ENCODE peak calls at places on chromosomes 13 and 19, in six cellular contexts. L is AG09319; H is AG04450; W is A549; P is stimulated activated CD4-positive, alpha-beta T cell treated with anti-CD3 and anti-CD28 coated beads, Interleukin-4, amount 100 ng/mL, for 48 hours; N is activated T-helper 1 cell treated with Interleukin-2 at 50 U/mL for 16 hours. U is an unnamed sample.
A peak's percentile ranks its signal among the peaks of the same experiment; 100 is the strongest.

GRCh38 chr13:50357586-50358118 is 342.4 kb downstream of the KCNRG start:
- DNase-seq in L (no peak), H (peak; percentile 50), W (no peak), P (no peak), N (no peak), U (peak; percentile 21)

GRCh38 chr19:38837656-38838121 is 6.1 kb upstream of the ECH1 start:
- DNase-seq in L (no peak), H (no peak), W (peak; percentile 80), P (no peak), N (no peak), U (no peak)

GRCh38 chr19:35135389-35135909 is 590 bp upstream of the LGI4 start:
- DNase-seq in L (no peak), H (no peak), W (peak; percentile 81), P (peak; percentile 61), N (peak; percentile 31), U (no peak)

GRCh38 chr19:29832801-29833200 is 21.0 kb downstream of the CCNE1 start:
- DNase-seq in L (no peak), H (no peak), W (no peak), P (no peak), N (no peak), U (no peak)

GRCh38 chr13:75458696-75459422 is 23.1 kb downstream of the TBC1D4 start:
- DNase-seq in L (no peak), H (no peak), W (no peak), P (no peak), N (no peak), U (peak; percentile 39)

GRCh38 chr13:110109910-110110309 is 197.0 kb downstream of the COL4A1 start:
- DNase-seq in L (peak; percentile 83), H (peak; percentile 84), W (no peak), P (no peak), N (no peak), U (peak; percentile 58)

GRCh38 chr19:38556521-38557174 is 61.1 kb downstream of the MAP4K1 start:
- DNase-seq in L (no peak), H (no peak), W (peak; percentile 67), P (no peak), N (no peak), U (no peak)

GRCh38 chr13:112567161-112567862 is 20.6 kb downstream of the TUBGCP3 start:
- DNase-seq in L (no peak), H (peak; percentile 23), W (no peak), P (no peak), N (no peak), U (no peak)

GRCh38 chr19:40974633-40975037 is 16.4 kb upstream of the CYP2B6 start:
- DNase-seq in L (peak; percentile 48), H (peak; percentile 57), W (peak; percentile 90), P (peak; percentile 69), N (peak; percentile 58), U (peak; percentile 89)

GRCh38 chr13:74117207-74117705 is 16.9 kb downstream of the KLF12 start:
- DNase-seq in L (no peak), H (no peak), W (no peak), P (no peak), N (no peak), U (no peak)

GRCh38 chr13:100434010-100434763 is 154.4 kb downstream of the GGACT start:
- DNase-seq in L (no peak), H (no peak), W (peak; percentile 37), P (no peak), N (no peak), U (no peak)

GRCh38 chr19:12272980-12273901 is 21.4 kb downstream of the ZNF44 start:
- DNase-seq in L (no peak), H (no peak), W (no peak), P (no peak), N (no peak), U (no peak)

GRCh38 chr19:9586764-9587163 is 2.5 kb upstream of the ZNF121 start:
- DNase-seq in L (peak; percentile 19), H (peak; percentile 23), W (peak; percentile 78), P (peak; percentile 62), N (peak; percentile 50), U (peak; percentile 63)

GRCh38 chr13:106318941-106319411 is 216.5 kb downstream of the EFNB2 start:
- DNase-seq in L (peak; percentile 10), H (peak; percentile 74), W (peak; percentile 47), P (no peak), N (no peak), U (no peak)

GRCh38 chr13:45850020-45850613 is 1.4 kb downstream of the SIAH3 start:
- DNase-seq in L (no peak), H (no peak), W (no peak), P (no peak), N (no peak), U (no peak)

GRCh38 chr19:16066611-16067104 is 9.6 kb upstream of the TPM4 start:
- DNase-seq in L (no peak), H (no peak), W (peak; percentile 79), P (no peak), N (peak; percentile 23), U (peak; percentile 85)

GRCh38 chr19:1471514-1472107 is 7.4 kb downstream of the C19orf25 start:
- DNase-seq in L (no peak), H (no peak), W (no peak), P (no peak), N (no peak), U (no peak)